ENCODE peak calls at places on chromosomes 13 and 19, in ten cellular contexts. One of them, this sample, is unnamed.

GRCh38 chr13:34179481-34179880 is 361.5 kb downstream of the RFC3 start:
- DNase-seq in right atrium auricular region: no peak
- DNase-seq in WTC11: no peak
- DNase-seq in AG04450: no peak
- DNase-seq in cardiac fibroblast: peak
- DNase-seq in progenitor cell of endocrine pancreas: no peak
- DNase-seq in left ventricle myocardium inferior: no peak
- DNase-seq in lower leg skin: no peak
- DNase-seq in BE2C: no peak
- DNase-seq in AG09309: no peak
- DNase-seq in this sample: no peak

GRCh38 chr19:55703790-55704215 is 28.8 kb downstream of the EPN1 start:
- DNase-seq in right atrium auricular region: no peak
- DNase-seq in WTC11: peak
- DNase-seq in AG04450: no peak
- DNase-seq in cardiac fibroblast: peak
- DNase-seq in progenitor cell of endocrine pancreas: no peak
- DNase-seq in left ventricle myocardium inferior: no peak
- DNase-seq in lower leg skin: no peak
- DNase-seq in BE2C: peak
- DNase-seq in AG09309: no peak
- DNase-seq in this sample: no peak

GRCh38 chr19:46404884-46405658 is 8.3 kb downstream of the CCDC8 start:
- DNase-seq in right atrium auricular region: no peak
- DNase-seq in WTC11: peak
- DNase-seq in AG04450: no peak
- DNase-seq in cardiac fibroblast: no peak
- DNase-seq in progenitor cell of endocrine pancreas: no peak
- DNase-seq in left ventricle myocardium inferior: no peak
- DNase-seq in lower leg skin: no peak
- DNase-seq in BE2C: no peak
- DNase-seq in AG09309: no peak
- DNase-seq in this sample: no peak

GRCh38 chr19:43480574-43480973 is 15.2 kb upstream of the LYPD3 start:
- DNase-seq in right atrium auricular region: no peak
- DNase-seq in WTC11: no peak
- DNase-seq in AG04450: no peak
- DNase-seq in cardiac fibroblast: no peak
- DNase-seq in progenitor cell of endocrine pancreas: no peak
- DNase-seq in left ventricle myocardium inferior: no peak
- DNase-seq in lower leg skin: no peak
- DNase-seq in BE2C: no peak
- DNase-seq in AG09309: no peak
- DNase-seq in this sample: no peak

GRCh38 chr13:60000081-60000480 is 163.6 kb downstream of the DIAPH3 start:
- DNase-seq in right atrium auricular region: no peak
- DNase-seq in WTC11: no peak
- DNase-seq in AG04450: no peak
- DNase-seq in cardiac fibroblast: no peak
- DNase-seq in progenitor cell of endocrine pancreas: no peak
- DNase-seq in left ventricle myocardium inferior: no peak
- DNase-seq in lower leg skin: no peak
- DNase-seq in BE2C: no peak
- DNase-seq in AG09309: no peak
- DNase-seq in this sample: no peak

GRCh38 chr13:68358218-68358817 is 1128.2 kb upstream of the PCDH9 start:
- DNase-seq in right atrium auricular region: no peak
- DNase-seq in WTC11: no peak
- DNase-seq in AG04450: no peak
- DNase-seq in cardiac fibroblast: no peak
- DNase-seq in progenitor cell of endocrine pancreas: no peak
- DNase-seq in left ventricle myocardium inferior: no peak
- DNase-seq in lower leg skin: no peak
- DNase-seq in BE2C: no peak
- DNase-seq in AG09309: no peak
- DNase-seq in this sample: no peak

GRCh38 chr13:93248627-93249047 is 22.0 kb downstream of the GPC6 start:
- DNase-seq in right atrium auricular region: no peak
- DNase-seq in WTC11: peak
- DNase-seq in AG04450: no peak
- DNase-seq in cardiac fibroblast: no peak
- DNase-seq in progenitor cell of endocrine pancreas: peak
- DNase-seq in left ventricle myocardium inferior: no peak
- DNase-seq in lower leg skin: no peak
- DNase-seq in BE2C: peak
- DNase-seq in AG09309: no peak
- DNase-seq in this sample: no peak

GRCh38 chr13:95087746-95088305 is 213.4 kb downstream of the ABCC4 start:
- DNase-seq in right atrium auricular region: no peak
- DNase-seq in WTC11: no peak
- DNase-seq in AG04450: no peak
- DNase-seq in cardiac fibroblast: peak
- DNase-seq in progenitor cell of endocrine pancreas: no peak
- DNase-seq in left ventricle myocardium inferior: no peak
- DNase-seq in lower leg skin: no peak
- DNase-seq in BE2C: no peak
- DNase-seq in AG09309: no peak
- DNase-seq in this sample: peak

GRCh38 chr13:111039735-111040134 is 75.4 kb upstream of the ARHGEF7 start:
- DNase-seq in right atrium auricular region: no peak
- DNase-seq in WTC11: no peak
- DNase-seq in AG04450: no peak
- DNase-seq in cardiac fibroblast: no peak
- DNase-seq in progenitor cell of endocrine pancreas: no peak
- DNase-seq in left ventricle myocardium inferior: no peak
- DNase-seq in lower leg skin: no peak
- DNase-seq in BE2C: no peak
- DNase-seq in AG09309: no peak
- DNase-seq in this sample: no peak

GRCh38 chr13:111036665-111037064 is 78.4 kb upstream of the ARHGEF7 start:
- DNase-seq in right atrium auricular region: peak
- DNase-seq in WTC11: no peak
- DNase-seq in AG04450: no peak
- DNase-seq in cardiac fibroblast: no peak
- DNase-seq in progenitor cell of endocrine pancreas: no peak
- DNase-seq in left ventricle myocardium inferior: no peak
- DNase-seq in lower leg skin: no peak
- DNase-seq in BE2C: no peak
- DNase-seq in AG09309: no peak
- DNase-seq in this sample: no peak

GRCh38 chr13:111035861-111036260 is 79.2 kb upstream of the ARHGEF7 start:
- DNase-seq in right atrium auricular region: no peak
- DNase-seq in WTC11: no peak
- DNase-seq in AG04450: no peak
- DNase-seq in cardiac fibroblast: no peak
- DNase-seq in progenitor cell of endocrine pancreas: no peak
- DNase-seq in left ventricle myocardium inferior: no peak
- DNase-seq in lower leg skin: no peak
- DNase-seq in BE2C: no peak
- DNase-seq in AG09309: no peak
- DNase-seq in this sample: no peak

GRCh38 chr13:111038887-111039286 is 76.2 kb upstream of the ARHGEF7 start:
- DNase-seq in right atrium auricular region: peak
- DNase-seq in WTC11: no peak
- DNase-seq in AG04450: no peak
- DNase-seq in cardiac fibroblast: no peak
- DNase-seq in progenitor cell of endocrine pancreas: no peak
- DNase-seq in left ventricle myocardium inferior: no peak
- DNase-seq in lower leg skin: no peak
- DNase-seq in BE2C: no peak
- DNase-seq in AG09309: no peak
- DNase-seq in this sample: no peak

DNA sequence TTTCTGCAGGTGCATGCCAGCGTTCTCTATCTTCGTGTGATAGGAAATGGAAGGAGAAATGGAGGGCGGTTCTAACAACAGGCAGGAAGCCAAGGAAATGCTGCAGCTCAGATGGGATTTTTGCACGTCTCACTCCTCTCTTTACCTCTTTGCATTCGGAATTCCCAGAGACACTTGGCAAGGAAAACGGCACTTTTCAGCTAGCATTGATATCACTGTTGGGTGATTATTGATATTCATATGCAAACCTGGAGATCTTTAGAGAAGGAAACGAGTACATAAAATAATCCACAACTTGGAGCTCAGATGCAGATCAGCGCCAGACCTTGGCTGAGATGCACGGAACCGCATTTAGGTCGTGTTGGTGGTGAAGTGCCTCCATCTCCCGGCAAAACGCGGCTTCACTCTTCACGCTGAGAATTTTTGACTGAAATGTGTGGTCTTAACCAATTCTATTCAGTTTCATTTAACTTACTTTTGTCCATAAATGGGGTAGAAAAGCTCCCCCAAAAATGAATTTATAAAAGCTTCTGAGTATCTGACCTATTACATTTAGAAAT is 77.2 kb upstream of the ARHGEF7 start:
- DNase-seq in right atrium auricular region: peak
- DNase-seq in WTC11: no peak
- DNase-seq in AG04450: no peak
- DNase-seq in cardiac fibroblast: no peak
- DNase-seq in progenitor cell of endocrine pancreas: no peak
- DNase-seq in left ventricle myocardium inferior: no peak
- DNase-seq in lower leg skin: no peak
- DNase-seq in BE2C: no peak
- DNase-seq in AG09309: no peak
- DNase-seq in this sample: no peak
- TF ChIP-seq CTCF in right atrium auricular region: no peak
- TF ChIP-seq CTCF in WTC11: no peak
- TF ChIP-seq CTCF in AG04450: no peak
- TF ChIP-seq CTCF in cardiac fibroblast: no peak
- TF ChIP-seq CTCF in progenitor cell of endocrine pancreas: no peak
- TF ChIP-seq CTCF in left ventricle myocardium inferior: no peak
- TF ChIP-seq CTCF in lower leg skin: no peak
- TF ChIP-seq CTCF in BE2C: no peak
- TF ChIP-seq CTCF in AG09309: no peak
- TF ChIP-seq CTCF in this sample: no peak

GRCh38 chr13:71977028-71977427 is 110.0 kb upstream of the DACH1 start:
- DNase-seq in right atrium auricular region: no peak
- DNase-seq in WTC11: no peak
- DNase-seq in AG04450: no peak
- DNase-seq in cardiac fibroblast: no peak
- DNase-seq in progenitor cell of endocrine pancreas: no peak
- DNase-seq in left ventricle myocardium inferior: no peak
- DNase-seq in lower leg skin: no peak
- DNase-seq in BE2C: no peak
- DNase-seq in AG09309: no peak
- DNase-seq in this sample: no peak

DNA sequence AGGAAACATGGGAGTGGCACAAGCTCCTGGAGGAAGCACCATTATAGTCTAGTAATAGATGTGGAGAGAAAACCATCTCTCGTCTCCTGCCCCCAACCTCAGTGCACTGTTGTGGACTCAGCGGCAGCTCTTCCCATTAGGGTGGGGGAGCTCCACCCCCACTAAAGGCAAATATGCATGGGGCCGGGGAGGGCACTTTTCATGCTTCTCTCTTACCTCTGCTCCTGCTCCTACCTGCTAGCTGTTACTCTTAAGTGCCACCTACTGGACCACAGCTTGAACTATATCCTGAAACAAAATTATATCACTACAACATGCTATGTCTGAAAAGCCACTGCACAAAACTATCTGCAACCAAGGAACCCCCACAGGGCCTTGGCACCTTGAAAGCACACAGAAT is 112.6 kb upstream of the DACH1 start:
- DNase-seq in right atrium auricular region: no peak
- DNase-seq in WTC11: peak
- DNase-seq in AG04450: no peak
- DNase-seq in cardiac fibroblast: no peak
- DNase-seq in progenitor cell of endocrine pancreas: no peak
- DNase-seq in left ventricle myocardium inferior: no peak
- DNase-seq in lower leg skin: no peak
- DNase-seq in BE2C: peak
- DNase-seq in AG09309: no peak
- DNase-seq in this sample: peak
- TF ChIP-seq CTCF in right atrium auricular region: no peak
- TF ChIP-seq CTCF in WTC11: peak
- TF ChIP-seq CTCF in AG04450: no peak
- TF ChIP-seq CTCF in cardiac fibroblast: no peak
- TF ChIP-seq CTCF in progenitor cell of endocrine pancreas: peak
- TF ChIP-seq CTCF in left ventricle myocardium inferior: no peak
- TF ChIP-seq CTCF in lower leg skin: no peak
- TF ChIP-seq CTCF in BE2C: peak
- TF ChIP-seq CTCF in AG09309: no peak
- TF ChIP-seq CTCF in this sample: peak

GRCh38 chr13:46685006-46685730 is 111.8 kb downstream of the ESD start:
- DNase-seq in right atrium auricular region: no peak
- DNase-seq in WTC11: no peak
- DNase-seq in AG04450: no peak
- DNase-seq in cardiac fibroblast: no peak
- DNase-seq in progenitor cell of endocrine pancreas: no peak
- DNase-seq in left ventricle myocardium inferior: no peak
- DNase-seq in lower leg skin: no peak
- DNase-seq in BE2C: no peak
- DNase-seq in AG09309: no peak
- DNase-seq in this sample: no peak

GRCh38 chr13:46684287-46685001 is 112.5 kb downstream of the ESD start:
- DNase-seq in right atrium auricular region: no peak
- DNase-seq in WTC11: no peak
- DNase-seq in AG04450: no peak
- DNase-seq in cardiac fibroblast: no peak
- DNase-seq in progenitor cell of endocrine pancreas: no peak
- DNase-seq in left ventricle myocardium inferior: no peak
- DNase-seq in lower leg skin: no peak
- DNase-seq in BE2C: no peak
- DNase-seq in AG09309: no peak
- DNase-seq in this sample: no peak

GRCh38 chr13:46679369-46680180 is 117.4 kb downstream of the ESD start:
- DNase-seq in right atrium auricular region: no peak
- DNase-seq in WTC11: no peak
- DNase-seq in AG04450: no peak
- DNase-seq in cardiac fibroblast: peak
- DNase-seq in progenitor cell of endocrine pancreas: no peak
- DNase-seq in left ventricle myocardium inferior: no peak
- DNase-seq in lower leg skin: no peak
- DNase-seq in BE2C: peak
- DNase-seq in AG09309: no peak
- DNase-seq in this sample: no peak

GRCh38 chr13:46683879-46684278 is 113.1 kb downstream of the ESD start:
- DNase-seq in right atrium auricular region: no peak
- DNase-seq in WTC11: no peak
- DNase-seq in AG04450: no peak
- DNase-seq in cardiac fibroblast: no peak
- DNase-seq in progenitor cell of endocrine pancreas: no peak
- DNase-seq in left ventricle myocardium inferior: no peak
- DNase-seq in lower leg skin: no peak
- DNase-seq in BE2C: no peak
- DNase-seq in AG09309: no peak
- DNase-seq in this sample: no peak

GRCh38 chr13:46682015-46682414 is 114.9 kb downstream of the ESD start:
- DNase-seq in right atrium auricular region: no peak
- DNase-seq in WTC11: no peak
- DNase-seq in AG04450: no peak
- DNase-seq in cardiac fibroblast: no peak
- DNase-seq in progenitor cell of endocrine pancreas: no peak
- DNase-seq in left ventricle myocardium inferior: no peak
- DNase-seq in lower leg skin: no peak
- DNase-seq in BE2C: no peak
- DNase-seq in AG09309: no peak
- DNase-seq in this sample: no peak
- TF ChIP-seq CTCF in right atrium auricular region: no peak
- TF ChIP-seq CTCF in WTC11: no peak
- TF ChIP-seq CTCF in AG04450: no peak
- TF ChIP-seq CTCF in cardiac fibroblast: no peak
- TF ChIP-seq CTCF in progenitor cell of endocrine pancreas: no peak
- TF ChIP-seq CTCF in left ventricle myocardium inferior: no peak
- TF ChIP-seq CTCF in lower leg skin: no peak
- TF ChIP-seq CTCF in BE2C: no peak
- TF ChIP-seq CTCF in AG09309: no peak
- TF ChIP-seq CTCF in this sample: no peak

DNA sequence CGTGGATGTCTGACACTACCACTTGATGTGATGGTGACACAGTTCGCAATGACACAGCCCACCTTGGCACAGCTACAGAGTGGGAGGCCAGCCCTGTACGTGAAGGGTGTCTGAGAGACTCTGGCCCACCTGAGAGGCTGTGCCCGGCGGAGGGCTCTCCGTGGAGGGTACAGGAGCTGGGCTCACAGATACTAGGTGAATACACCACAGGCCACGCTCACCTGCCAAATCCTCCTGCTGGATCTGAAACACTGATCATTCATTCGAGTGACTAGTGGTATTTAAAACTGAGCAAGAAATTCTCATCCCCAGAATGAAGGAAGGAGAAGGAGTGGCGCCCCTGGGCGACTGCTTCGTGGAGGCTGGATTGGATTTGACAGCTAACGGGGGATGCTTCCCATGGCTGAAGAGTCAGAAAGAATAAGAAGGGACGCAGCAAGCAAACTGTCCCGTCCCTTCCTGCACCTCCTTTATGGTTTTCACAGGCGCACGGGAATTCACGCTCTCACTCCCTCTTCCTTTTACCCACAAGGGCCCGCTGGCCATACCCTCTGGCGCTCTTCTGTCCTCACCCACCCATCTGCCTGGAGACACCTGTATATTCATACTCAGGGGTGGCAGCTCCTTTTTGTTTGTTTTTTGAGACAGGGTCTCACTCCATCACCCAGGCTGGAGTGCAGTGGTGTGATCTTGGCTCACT is 25.0 kb downstream of the CEBPG start:
- DNase-seq in right atrium auricular region: no peak
- DNase-seq in WTC11: no peak
- DNase-seq in AG04450: no peak
- DNase-seq in cardiac fibroblast: no peak
- DNase-seq in progenitor cell of endocrine pancreas: no peak
- DNase-seq in left ventricle myocardium inferior: no peak
- DNase-seq in lower leg skin: no peak
- DNase-seq in BE2C: no peak
- DNase-seq in AG09309: no peak
- DNase-seq in this sample: no peak
- TF ChIP-seq CTCF in right atrium auricular region: no peak
- TF ChIP-seq CTCF in WTC11: no peak
- TF ChIP-seq CTCF in AG04450: no peak
- TF ChIP-seq CTCF in cardiac fibroblast: no peak
- TF ChIP-seq CTCF in progenitor cell of endocrine pancreas: no peak
- TF ChIP-seq CTCF in left ventricle myocardium inferior: no peak
- TF ChIP-seq CTCF in lower leg skin: no peak
- TF ChIP-seq CTCF in BE2C: no peak
- TF ChIP-seq CTCF in AG09309: no peak
- TF ChIP-seq CTCF in this sample: no peak

This sample was measured in foreskin keratinocyte.